ENCODE peak calls at places on chromosomes 2 and 18, in eight cellular contexts. One of them, this sample, is unnamed.

GRCh38 chr18:33421225-33421624 is 19.3 kb downstream of the CCDC178 start:
- DNase-seq in prostate gland: peak
- DNase-seq in fibroblast of lung: no peak
- DNase-seq in IMR-90: no peak
- DNase-seq in hepatocyte: no peak
- DNase-seq in AG09309: no peak
- DNase-seq in astrocyte: no peak
- DNase-seq in neural progenitor cell: no peak
- DNase-seq in this sample: peak

GRCh38 chr2:95270541-95271081 is 3.6 kb upstream of the PROM2 start:
- DNase-seq in fibroblast of lung: no peak
- DNase-seq in neural progenitor cell: no peak
- DNase-seq in astrocyte: no peak
- DNase-seq in AG09309: no peak
- DNase-seq in prostate gland: peak
- DNase-seq in IMR-90: no peak
- DNase-seq in hepatocyte: no peak
- DNase-seq in this sample: no peak

GRCh38 chr18:47283476-47283875 is 32.0 kb upstream of the SKOR2 start:
- DNase-seq in prostate gland: no peak
- DNase-seq in astrocyte: peak
- DNase-seq in hepatocyte: peak
- DNase-seq in neural progenitor cell: peak
- DNase-seq in fibroblast of lung: peak
- DNase-seq in IMR-90: peak
- DNase-seq in AG09309: peak
- DNase-seq in this sample: no peak

GRCh38 chr2:189799531-189799930 is 15.3 kb downstream of the PMS1 start:
- DNase-seq in hepatocyte: no peak
- DNase-seq in astrocyte: peak
- DNase-seq in neural progenitor cell: no peak
- DNase-seq in IMR-90: peak
- DNase-seq in AG09309: no peak
- DNase-seq in fibroblast of lung: peak
- DNase-seq in prostate gland: no peak
- DNase-seq in this sample: no peak

GRCh38 chr2:34524115-34524514 is 925.0 kb upstream of the FAM98A start:
- DNase-seq in hepatocyte: no peak
- DNase-seq in neural progenitor cell: no peak
- DNase-seq in fibroblast of lung: no peak
- DNase-seq in astrocyte: no peak
- DNase-seq in prostate gland: no peak
- DNase-seq in AG09309: no peak
- DNase-seq in IMR-90: no peak
- DNase-seq in this sample: no peak

GRCh38 chr2:230901006-230901405 is 24.0 kb downstream of the GPR55 start:
- DNase-seq in astrocyte: no peak
- DNase-seq in IMR-90: no peak
- DNase-seq in prostate gland: no peak
- DNase-seq in hepatocyte: no peak
- DNase-seq in neural progenitor cell: no peak
- DNase-seq in fibroblast of lung: no peak
- DNase-seq in AG09309: no peak
- DNase-seq in this sample: no peak

GRCh38 chr2:159783559-159783958 is 14.4 kb downstream of the CD302 start:
- DNase-seq in prostate gland: no peak
- DNase-seq in neural progenitor cell: no peak
- DNase-seq in astrocyte: no peak
- DNase-seq in hepatocyte: no peak
- DNase-seq in IMR-90: no peak
- DNase-seq in AG09309: no peak
- DNase-seq in fibroblast of lung: no peak
- DNase-seq in this sample: no peak

GRCh38 chr2:129439686-129440302 is 539.7 kb upstream of the RAB6C start:
- DNase-seq in hepatocyte: no peak
- DNase-seq in astrocyte: no peak
- DNase-seq in neural progenitor cell: no peak
- DNase-seq in AG09309: no peak
- DNase-seq in prostate gland: no peak
- DNase-seq in fibroblast of lung: no peak
- DNase-seq in IMR-90: no peak
- DNase-seq in this sample: no peak

GRCh38 chr2:10832228-10832936 is 19.8 kb upstream of the PDIA6 start:
- DNase-seq in fibroblast of lung: peak
- DNase-seq in IMR-90: peak
- DNase-seq in hepatocyte: peak
- DNase-seq in astrocyte: peak
- DNase-seq in AG09309: peak
- DNase-seq in neural progenitor cell: peak
- DNase-seq in prostate gland: peak
- DNase-seq in this sample: peak

GRCh38 chr2:197212344-197213262 is 98.0 kb downstream of the ANKRD44 start:
- DNase-seq in AG09309: no peak
- DNase-seq in prostate gland: no peak
- DNase-seq in neural progenitor cell: no peak
- DNase-seq in astrocyte: peak
- DNase-seq in hepatocyte: no peak
- DNase-seq in IMR-90: peak
- DNase-seq in fibroblast of lung: peak
- DNase-seq in this sample: no peak

GRCh38 chr18:80108122-80108536 is 933 bp upstream of the ADNP2 start:
- DNase-seq in neural progenitor cell: no peak
- DNase-seq in AG09309: no peak
- DNase-seq in fibroblast of lung: no peak
- DNase-seq in astrocyte: no peak
- DNase-seq in hepatocyte: no peak
- DNase-seq in IMR-90: no peak
- DNase-seq in prostate gland: no peak
- DNase-seq in this sample: no peak

GRCh38 chr2:46885376-46885775 is 30.2 kb downstream of the MCFD2 start:
- DNase-seq in hepatocyte: no peak
- DNase-seq in AG09309: no peak
- DNase-seq in IMR-90: peak
- DNase-seq in astrocyte: peak
- DNase-seq in fibroblast of lung: peak
- DNase-seq in neural progenitor cell: no peak
- DNase-seq in prostate gland: no peak
- DNase-seq in this sample: no peak

GRCh38 chr2:171598713-171599319 is 76.5 kb downstream of the CYBRD1 start:
- DNase-seq in neural progenitor cell: peak
- DNase-seq in fibroblast of lung: peak
- DNase-seq in IMR-90: peak
- DNase-seq in prostate gland: peak
- DNase-seq in AG09309: no peak
- DNase-seq in hepatocyte: peak
- DNase-seq in astrocyte: peak
- DNase-seq in this sample: peak

GRCh38 chr2:177272765-177273164 is 8.2 kb upstream of the NFE2L2 start:
- DNase-seq in prostate gland: no peak
- DNase-seq in astrocyte: no peak
- DNase-seq in fibroblast of lung: no peak
- DNase-seq in AG09309: no peak
- DNase-seq in IMR-90: no peak
- DNase-seq in hepatocyte: no peak
- DNase-seq in neural progenitor cell: no peak
- DNase-seq in this sample: no peak

GRCh38 chr18:12597775-12598174 is 60.1 kb downstream of the SPIRE1 start:
- DNase-seq in fibroblast of lung: peak
- DNase-seq in IMR-90: peak
- DNase-seq in hepatocyte: peak
- DNase-seq in prostate gland: no peak
- DNase-seq in astrocyte: peak
- DNase-seq in neural progenitor cell: no peak
- DNase-seq in AG09309: peak
- DNase-seq in this sample: no peak

GRCh38 chr2:190023860-190024259 is 38.7 kb downstream of the MSTN start:
- DNase-seq in prostate gland: no peak
- DNase-seq in hepatocyte: peak
- DNase-seq in fibroblast of lung: peak
- DNase-seq in IMR-90: peak
- DNase-seq in neural progenitor cell: peak
- DNase-seq in AG09309: no peak
- DNase-seq in astrocyte: peak
- DNase-seq in this sample: peak

GRCh38 chr2:101560780-101561315 is 85.9 kb upstream of the RFX8 start:
- DNase-seq in fibroblast of lung: no peak
- DNase-seq in AG09309: no peak
- DNase-seq in hepatocyte: no peak
- DNase-seq in prostate gland: no peak
- DNase-seq in astrocyte: no peak
- DNase-seq in neural progenitor cell: no peak
- DNase-seq in IMR-90: no peak
- DNase-seq in this sample: no peak

GRCh38 chr18:51278045-51278649 is 80.7 kb upstream of the MEX3C start:
- DNase-seq in hepatocyte: peak
- DNase-seq in IMR-90: no peak
- DNase-seq in AG09309: no peak
- DNase-seq in astrocyte: no peak
- DNase-seq in prostate gland: no peak
- DNase-seq in fibroblast of lung: no peak
- DNase-seq in neural progenitor cell: peak
- DNase-seq in this sample: peak

DNA sequence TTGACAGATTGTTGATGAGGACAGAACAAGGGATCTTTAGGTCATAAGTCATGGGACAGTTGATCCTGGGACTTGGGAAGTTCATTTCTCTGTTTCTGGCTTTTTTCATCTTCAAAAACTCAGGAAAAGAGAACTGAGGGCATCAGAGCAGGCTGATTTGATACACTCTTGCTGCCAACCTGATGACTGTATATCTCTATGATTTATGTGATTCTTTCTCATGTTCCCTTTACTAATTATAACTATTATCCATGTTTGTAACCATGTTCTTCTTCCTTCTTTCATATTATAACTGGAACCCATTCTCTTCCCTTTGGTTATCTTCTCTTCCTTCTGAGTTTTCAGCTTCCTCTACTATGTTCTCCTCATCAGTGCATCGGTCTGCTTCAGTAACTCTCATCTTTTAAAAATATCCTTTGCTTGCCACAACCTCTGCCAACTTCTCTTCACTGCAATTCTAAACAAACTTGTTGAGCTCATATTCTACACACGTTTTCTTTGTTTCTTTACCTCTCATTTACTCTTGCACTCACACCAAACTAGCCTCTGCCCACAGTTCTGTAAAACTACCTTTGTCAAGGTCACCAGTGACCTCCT is 13.5 kb downstream of the RASGRP3 start:
- DNase-seq in IMR-90: no peak
- DNase-seq in fibroblast of lung: no peak
- DNase-seq in astrocyte: no peak
- DNase-seq in AG09309: no peak
- DNase-seq in neural progenitor cell: no peak
- DNase-seq in prostate gland: no peak
- DNase-seq in hepatocyte: no peak
- DNase-seq in this sample: no peak
- TF ChIP-seq CTCF in IMR-90: no peak
- TF ChIP-seq CTCF in fibroblast of lung: no peak
- TF ChIP-seq CTCF in astrocyte: no peak
- TF ChIP-seq CTCF in AG09309: no peak
- TF ChIP-seq CTCF in neural progenitor cell: no peak
- TF ChIP-seq CTCF in prostate gland: no peak
- TF ChIP-seq CTCF in hepatocyte: no peak
- TF ChIP-seq CTCF in this sample: no peak

DNA sequence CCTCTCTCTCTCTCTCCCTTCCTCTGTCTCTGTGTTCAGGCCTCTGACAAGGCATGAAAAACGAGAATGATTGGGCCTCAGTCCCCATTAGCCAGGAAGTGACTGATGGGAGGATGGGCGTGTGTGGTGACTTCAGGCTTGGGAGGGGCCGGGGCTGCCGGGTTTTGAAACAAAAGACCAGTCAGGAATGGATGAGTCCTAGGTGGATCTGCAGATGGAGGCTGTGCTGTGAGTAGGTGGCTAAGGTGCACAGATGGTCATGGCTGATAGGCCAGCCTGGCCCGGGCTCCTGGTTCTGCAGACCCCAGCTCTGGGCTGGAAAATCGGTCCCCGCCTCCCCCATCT is 93.4 kb downstream of the CMPK2 start:
- DNase-seq in neural progenitor cell: peak
- DNase-seq in IMR-90: peak
- DNase-seq in fibroblast of lung: peak
- DNase-seq in AG09309: no peak
- DNase-seq in prostate gland: no peak
- DNase-seq in hepatocyte: peak
- DNase-seq in astrocyte: peak
- DNase-seq in this sample: no peak
- H3K4me3 ChIP-seq in neural progenitor cell: no peak
- H3K4me3 ChIP-seq in IMR-90: no peak
- H3K4me3 ChIP-seq in fibroblast of lung: no peak
- H3K4me3 ChIP-seq in AG09309: no peak
- H3K4me3 ChIP-seq in prostate gland: no peak
- H3K4me3 ChIP-seq in hepatocyte: no peak
- H3K4me3 ChIP-seq in astrocyte: peak
- H3K4me3 ChIP-seq in this sample: no peak

GRCh38 chr18:69469444-69469919 is 68.8 kb downstream of the DOK6 start:
- DNase-seq in fibroblast of lung: no peak
- DNase-seq in AG09309: no peak
- DNase-seq in astrocyte: no peak
- DNase-seq in neural progenitor cell: peak
- DNase-seq in prostate gland: no peak
- DNase-seq in IMR-90: no peak
- DNase-seq in hepatocyte: no peak
- DNase-seq in this sample: peak
- TF ChIP-seq CTCF in fibroblast of lung: no peak
- TF ChIP-seq CTCF in AG09309: no peak
- TF ChIP-seq CTCF in astrocyte: no peak
- TF ChIP-seq CTCF in neural progenitor cell: peak
- TF ChIP-seq CTCF in prostate gland: no peak
- TF ChIP-seq CTCF in IMR-90: peak
- TF ChIP-seq CTCF in hepatocyte: peak
- TF ChIP-seq CTCF in this sample: peak

GRCh38 chr2:62459106-62459505 is 46.9 kb downstream of the TMEM17 start:
- DNase-seq in astrocyte: no peak
- DNase-seq in fibroblast of lung: no peak
- DNase-seq in neural progenitor cell: no peak
- DNase-seq in prostate gland: no peak
- DNase-seq in AG09309: no peak
- DNase-seq in IMR-90: no peak
- DNase-seq in hepatocyte: no peak
- DNase-seq in this sample: no peak

GRCh38 chr2:62455957-62456692 is 49.9 kb downstream of the TMEM17 start:
- DNase-seq in hepatocyte: no peak
- DNase-seq in neural progenitor cell: no peak
- DNase-seq in IMR-90: no peak
- DNase-seq in prostate gland: no peak
- DNase-seq in AG09309: no peak
- DNase-seq in astrocyte: no peak
- DNase-seq in fibroblast of lung: no peak
- DNase-seq in this sample: no peak

GRCh38 chr2:62456721-62457539 is 49.1 kb downstream of the TMEM17 start:
- DNase-seq in AG09309: no peak
- DNase-seq in prostate gland: peak
- DNase-seq in fibroblast of lung: peak
- DNase-seq in IMR-90: peak
- DNase-seq in neural progenitor cell: peak
- DNase-seq in astrocyte: peak
- DNase-seq in hepatocyte: peak
- DNase-seq in this sample: no peak

GRCh38 chr2:62458206-62459035 is 47.6 kb downstream of the TMEM17 start:
- DNase-seq in astrocyte: no peak
- DNase-seq in hepatocyte: no peak
- DNase-seq in AG09309: no peak
- DNase-seq in neural progenitor cell: no peak
- DNase-seq in prostate gland: no peak
- DNase-seq in fibroblast of lung: no peak
- DNase-seq in IMR-90: no peak
- DNase-seq in this sample: no peak

GRCh38 chr2:62457555-62457954 is 48.4 kb downstream of the TMEM17 start:
- DNase-seq in AG09309: no peak
- DNase-seq in astrocyte: no peak
- DNase-seq in IMR-90: no peak
- DNase-seq in fibroblast of lung: no peak
- DNase-seq in neural progenitor cell: peak
- DNase-seq in prostate gland: no peak
- DNase-seq in hepatocyte: no peak
- DNase-seq in this sample: no peak
- H3K4me3 ChIP-seq in AG09309: peak
- H3K4me3 ChIP-seq in astrocyte: peak
- H3K4me3 ChIP-seq in IMR-90: peak
- H3K4me3 ChIP-seq in fibroblast of lung: peak
- H3K4me3 ChIP-seq in neural progenitor cell: peak
- H3K4me3 ChIP-seq in prostate gland: peak
- H3K4me3 ChIP-seq in hepatocyte: peak
- H3K4me3 ChIP-seq in this sample: no peak

This sample was measured in LNCaP clone FGC.